ENCODE peak calls at places on chromosomes 16 and 17, in six cellular contexts. One of them, this sample, is unnamed.

GRCh38 chr17:8740486-8740885 is 4.2 kb downstream of the CCDC42 start:
- DNase-seq in progenitor cell of endocrine pancreas: no peak
- DNase-seq in A549: no peak
- DNase-seq in fibroblast of lung: no peak
- DNase-seq in epithelial cell of proximal tubule: no peak
- DNase-seq in lower lobe of right lung: no peak
- DNase-seq in this sample: no peak

GRCh38 chr16:10736926-10737625 is 6.6 kb upstream of the NUBP1 start:
- DNase-seq in fibroblast of lung: peak; percentile 37
- DNase-seq in progenitor cell of endocrine pancreas: peak; percentile 53
- DNase-seq in epithelial cell of proximal tubule: no peak
- DNase-seq in lower lobe of right lung: no peak
- DNase-seq in A549: peak; percentile 65
- DNase-seq in this sample: peak; percentile 37

GRCh38 chr16:52554334-52554733 is 7.4 kb upstream of the TOX3 start:
- DNase-seq in A549: no peak
- DNase-seq in progenitor cell of endocrine pancreas: no peak
- DNase-seq in fibroblast of lung: no peak
- DNase-seq in lower lobe of right lung: no peak
- DNase-seq in epithelial cell of proximal tubule: no peak
- DNase-seq in this sample: no peak

GRCh38 chr16:60788631-60789030 is 1247.6 kb downstream of the CDH8 start:
- DNase-seq in progenitor cell of endocrine pancreas: no peak
- DNase-seq in A549: no peak
- DNase-seq in epithelial cell of proximal tubule: no peak
- DNase-seq in lower lobe of right lung: no peak
- DNase-seq in fibroblast of lung: peak; percentile 52
- DNase-seq in this sample: no peak

GRCh38 chr16:86171329-86171728 is 272.4 kb downstream of the IRF8 start:
- DNase-seq in A549: no peak
- DNase-seq in progenitor cell of endocrine pancreas: no peak
- DNase-seq in lower lobe of right lung: no peak
- DNase-seq in epithelial cell of proximal tubule: peak; percentile 63
- DNase-seq in fibroblast of lung: peak; percentile 97
- DNase-seq in this sample: no peak

GRCh38 chr16:54987081-54987480 is 56.4 kb downstream of the IRX5 start:
- DNase-seq in fibroblast of lung: no peak
- DNase-seq in A549: no peak
- DNase-seq in epithelial cell of proximal tubule: no peak
- DNase-seq in lower lobe of right lung: no peak
- DNase-seq in progenitor cell of endocrine pancreas: no peak
- DNase-seq in this sample: no peak

GRCh38 chr16:526181-527014 is 1.1 kb upstream of the CAPN15 start:
- DNase-seq in A549: no peak
- DNase-seq in epithelial cell of proximal tubule: no peak
- DNase-seq in fibroblast of lung: peak; percentile 49
- DNase-seq in lower lobe of right lung: peak; percentile 68
- DNase-seq in progenitor cell of endocrine pancreas: peak; percentile 35
- DNase-seq in this sample: no peak

GRCh38 chr16:16017812-16018211 is 68.4 kb downstream of the ABCC1 start:
- DNase-seq in lower lobe of right lung: no peak
- DNase-seq in fibroblast of lung: peak; percentile 32
- DNase-seq in epithelial cell of proximal tubule: no peak
- DNase-seq in progenitor cell of endocrine pancreas: no peak
- DNase-seq in A549: no peak
- DNase-seq in this sample: no peak

GRCh38 chr17:33447090-33447489 is 154.0 kb upstream of the ASIC2 start:
- DNase-seq in epithelial cell of proximal tubule: no peak
- DNase-seq in lower lobe of right lung: no peak
- DNase-seq in A549: no peak
- DNase-seq in progenitor cell of endocrine pancreas: no peak
- DNase-seq in fibroblast of lung: no peak
- DNase-seq in this sample: no peak

GRCh38 chr16:9847146-9847545 is 335.1 kb downstream of the GRIN2A start:
- DNase-seq in epithelial cell of proximal tubule: no peak
- DNase-seq in A549: no peak
- DNase-seq in fibroblast of lung: peak; percentile 31
- DNase-seq in progenitor cell of endocrine pancreas: no peak
- DNase-seq in lower lobe of right lung: no peak
- DNase-seq in this sample: no peak

GRCh38 chr16:10751291-10751697 is 7.7 kb downstream of the NUBP1 start:
- DNase-seq in progenitor cell of endocrine pancreas: no peak
- DNase-seq in A549: no peak
- DNase-seq in epithelial cell of proximal tubule: no peak
- DNase-seq in fibroblast of lung: no peak
- DNase-seq in lower lobe of right lung: no peak
- DNase-seq in this sample: no peak

GRCh38 chr16:68384293-68385255 is 63.7 kb downstream of the SMPD3 start:
- DNase-seq in progenitor cell of endocrine pancreas: no peak
- DNase-seq in fibroblast of lung: no peak
- DNase-seq in lower lobe of right lung: peak; percentile 26
- DNase-seq in A549: no peak
- DNase-seq in epithelial cell of proximal tubule: no peak
- DNase-seq in this sample: no peak
- TF ChIP-seq CTCF in progenitor cell of endocrine pancreas: peak; percentile 28
- TF ChIP-seq CTCF in fibroblast of lung: no peak
- TF ChIP-seq CTCF in lower lobe of right lung: no peak
- TF ChIP-seq CTCF in A549: no peak
- TF ChIP-seq CTCF in epithelial cell of proximal tubule: no peak
- TF ChIP-seq CTCF in this sample: no peak

DNA sequence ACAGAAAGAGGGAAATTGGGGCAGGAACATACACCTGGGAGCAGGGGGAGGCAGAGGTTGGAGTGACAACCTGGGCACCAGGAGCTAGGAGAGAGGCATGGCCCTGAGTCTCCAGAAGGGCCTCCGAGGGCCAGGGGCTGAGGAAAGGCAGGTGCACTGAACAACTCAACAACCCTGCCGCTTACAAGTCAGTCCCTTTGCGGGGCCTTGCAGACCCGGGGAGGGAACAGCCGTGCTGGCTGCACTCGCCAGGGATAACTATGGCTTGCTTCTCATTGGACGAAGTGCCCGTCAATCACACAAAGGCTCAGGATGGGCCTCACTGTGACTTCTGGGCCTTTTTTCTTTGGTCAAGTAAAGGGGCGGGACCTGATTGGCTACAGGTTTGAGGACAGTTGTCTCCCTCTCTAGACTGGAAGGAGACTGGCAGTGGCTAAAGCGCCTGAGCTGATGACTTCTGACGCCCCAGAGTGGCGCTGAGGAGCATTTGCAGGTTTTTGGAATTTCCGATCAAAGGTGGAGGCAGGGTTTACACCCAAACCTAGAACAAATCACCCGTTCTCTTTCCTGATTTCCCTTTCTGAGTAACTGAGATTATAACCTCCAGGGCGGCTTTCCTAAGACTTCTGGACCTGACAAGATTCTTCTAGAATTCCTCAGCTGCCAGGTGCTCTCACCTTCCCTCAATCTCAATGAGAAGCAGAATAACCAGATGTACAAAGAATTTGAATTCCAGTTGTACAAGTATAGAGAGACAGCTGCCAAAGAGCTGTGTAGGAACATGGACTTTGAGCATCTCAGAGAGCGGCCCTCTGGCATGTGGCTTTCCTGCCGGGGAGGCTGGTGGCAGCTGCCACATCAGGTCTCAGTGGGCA is 27.6 kb upstream of the ST6GALNAC2 start:
- DNase-seq in fibroblast of lung: no peak
- DNase-seq in lower lobe of right lung: no peak
- DNase-seq in epithelial cell of proximal tubule: no peak
- DNase-seq in progenitor cell of endocrine pancreas: no peak
- DNase-seq in A549: no peak
- DNase-seq in this sample: no peak
- TF ChIP-seq CTCF in fibroblast of lung: no peak
- TF ChIP-seq CTCF in lower lobe of right lung: no peak
- TF ChIP-seq CTCF in epithelial cell of proximal tubule: no peak
- TF ChIP-seq CTCF in progenitor cell of endocrine pancreas: no peak
- TF ChIP-seq CTCF in A549: no peak
- TF ChIP-seq CTCF in this sample: no peak

GRCh38 chr16:20727181-20727580 is 14.4 kb downstream of the THUMPD1 start:
- DNase-seq in A549: no peak
- DNase-seq in lower lobe of right lung: no peak
- DNase-seq in progenitor cell of endocrine pancreas: no peak
- DNase-seq in epithelial cell of proximal tubule: no peak
- DNase-seq in fibroblast of lung: no peak
- DNase-seq in this sample: no peak
- TF ChIP-seq CTCF in A549: no peak
- TF ChIP-seq CTCF in lower lobe of right lung: no peak
- TF ChIP-seq CTCF in progenitor cell of endocrine pancreas: no peak
- TF ChIP-seq CTCF in epithelial cell of proximal tubule: no peak
- TF ChIP-seq CTCF in fibroblast of lung: no peak
- TF ChIP-seq CTCF in this sample: no peak

GRCh38 chr17:74356640-74357465 is 4.8 kb downstream of the BTBD17 start:
- DNase-seq in progenitor cell of endocrine pancreas: peak; percentile 46
- DNase-seq in epithelial cell of proximal tubule: no peak
- DNase-seq in A549: no peak
- DNase-seq in fibroblast of lung: no peak
- DNase-seq in lower lobe of right lung: no peak
- DNase-seq in this sample: no peak
- TF ChIP-seq CTCF in progenitor cell of endocrine pancreas: peak; percentile 38
- TF ChIP-seq CTCF in epithelial cell of proximal tubule: no peak
- TF ChIP-seq CTCF in A549: no peak
- TF ChIP-seq CTCF in fibroblast of lung: no peak
- TF ChIP-seq CTCF in lower lobe of right lung: no peak
- TF ChIP-seq CTCF in this sample: no peak

DNA sequence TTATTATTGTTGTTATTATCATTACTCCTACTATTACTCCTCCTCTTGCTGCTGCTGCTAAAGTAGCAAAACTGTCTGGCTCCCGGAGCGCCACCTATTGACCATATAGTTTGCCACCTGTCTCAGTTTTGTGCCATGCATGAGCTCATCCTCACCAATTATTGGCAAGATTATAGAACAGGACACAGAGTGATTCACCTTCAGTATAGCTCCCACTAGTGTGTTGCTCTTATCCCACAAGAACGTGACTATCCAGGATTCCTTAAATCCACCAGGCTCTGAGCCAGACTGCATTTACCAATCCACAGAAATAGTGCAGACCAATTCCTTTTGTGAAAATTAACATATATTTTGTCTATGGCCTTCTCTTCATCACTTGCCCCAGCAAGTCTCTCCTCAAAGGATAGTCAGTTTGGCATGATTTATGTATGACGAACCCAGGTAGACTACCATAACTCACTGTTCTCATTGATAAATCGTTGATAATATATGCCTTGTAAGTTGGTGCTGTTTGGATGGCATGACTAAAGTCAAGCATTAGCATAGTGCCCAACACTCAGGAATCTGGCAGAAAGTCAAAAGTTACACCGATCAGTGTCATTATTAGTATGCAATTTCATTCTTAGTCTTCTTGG is 405.5 kb upstream of the HSBP1 start:
- DNase-seq in lower lobe of right lung: no peak
- DNase-seq in progenitor cell of endocrine pancreas: no peak
- DNase-seq in epithelial cell of proximal tubule: no peak
- DNase-seq in A549: no peak
- DNase-seq in fibroblast of lung: peak; percentile 67
- DNase-seq in this sample: no peak
- TF ChIP-seq CTCF in lower lobe of right lung: no peak
- TF ChIP-seq CTCF in progenitor cell of endocrine pancreas: no peak
- TF ChIP-seq CTCF in epithelial cell of proximal tubule: peak; percentile 20
- TF ChIP-seq CTCF in A549: no peak
- TF ChIP-seq CTCF in fibroblast of lung: no peak
- TF ChIP-seq CTCF in this sample: no peak

GRCh38 chr16:29995911-29996772 is at the start of gene INO80E:
- DNase-seq in progenitor cell of endocrine pancreas: peak; percentile 98
- DNase-seq in fibroblast of lung: peak; percentile 92
- DNase-seq in lower lobe of right lung: peak; percentile 99
- DNase-seq in epithelial cell of proximal tubule: peak; percentile 46
- DNase-seq in A549: peak; percentile 99
- DNase-seq in this sample: peak; percentile 97
- TF ChIP-seq CTCF in progenitor cell of endocrine pancreas: no peak
- TF ChIP-seq CTCF in fibroblast of lung: no peak
- TF ChIP-seq CTCF in lower lobe of right lung: no peak
- TF ChIP-seq CTCF in epithelial cell of proximal tubule: no peak
- TF ChIP-seq CTCF in A549: no peak
- TF ChIP-seq CTCF in this sample: no peak

GRCh38 chr17:58084317-58084981 is 1.2 kb downstream of the DYNLL2 start:
- DNase-seq in A549: peak; percentile 65
- DNase-seq in fibroblast of lung: peak; percentile 31
- DNase-seq in lower lobe of right lung: peak; percentile 52
- DNase-seq in epithelial cell of proximal tubule: no peak
- DNase-seq in progenitor cell of endocrine pancreas: no peak
- DNase-seq in this sample: no peak
- TF ChIP-seq CTCF in A549: peak; percentile 44
- TF ChIP-seq CTCF in fibroblast of lung: no peak
- TF ChIP-seq CTCF in lower lobe of right lung: peak; percentile 22
- TF ChIP-seq CTCF in epithelial cell of proximal tubule: peak; percentile 52
- TF ChIP-seq CTCF in progenitor cell of endocrine pancreas: peak; percentile 35
- TF ChIP-seq CTCF in this sample: peak; percentile 35

GRCh38 chr17:62592305-62593099 is 35.0 kb upstream of the MRC2 start:
- DNase-seq in epithelial cell of proximal tubule: no peak
- DNase-seq in A549: no peak
- DNase-seq in fibroblast of lung: peak; percentile 24
- DNase-seq in lower lobe of right lung: no peak
- DNase-seq in progenitor cell of endocrine pancreas: no peak
- DNase-seq in this sample: no peak
- TF ChIP-seq CTCF in epithelial cell of proximal tubule: no peak
- TF ChIP-seq CTCF in A549: no peak
- TF ChIP-seq CTCF in fibroblast of lung: no peak
- TF ChIP-seq CTCF in lower lobe of right lung: no peak
- TF ChIP-seq CTCF in progenitor cell of endocrine pancreas: no peak
- TF ChIP-seq CTCF in this sample: peak; percentile 17